ENCODE peak calls at places on chromosomes 2 and 18, in five cellular contexts. One of them, this sample, is unnamed.

GRCh38 chr2:26735883-26736588 is 28.0 kb upstream of the SLC35F6 start:
- DNase-seq in activated naive CD8-positive, alpha-beta T cell treated with anti-CD3 and anti-CD28 coated beads, Interleukin-2, amount 10 ng/mL, durations not matched to agents 7 days and 5 days: no peak
- DNase-seq in hippocampal formation: no peak
- DNase-seq in stimulated activated CD8-positive, alpha-beta memory T cell treated with anti-CD3 and anti-CD28 coated beads, Interleukin-15, amount 100 ng/mL, for 1 hour: no peak
- DNase-seq in activated T-cell treated with anti-CD3 and anti-CD28 coated beads, Interleukin-2, amount 50 U/mL, for 4 hours: no peak
- DNase-seq in this sample: no peak

GRCh38 chr2:73984922-73985317 is 210 bp downstream of the TET3 start:
- DNase-seq in activated naive CD8-positive, alpha-beta T cell treated with anti-CD3 and anti-CD28 coated beads, Interleukin-2, amount 10 ng/mL, durations not matched to agents 7 days and 5 days: peak
- DNase-seq in hippocampal formation: no peak
- DNase-seq in stimulated activated CD8-positive, alpha-beta memory T cell treated with anti-CD3 and anti-CD28 coated beads, Interleukin-15, amount 100 ng/mL, for 1 hour: peak
- DNase-seq in activated T-cell treated with anti-CD3 and anti-CD28 coated beads, Interleukin-2, amount 50 U/mL, for 4 hours: peak
- DNase-seq in this sample: no peak

GRCh38 chr2:241620419-241620769 is 16.6 kb downstream of the THAP4 start:
- DNase-seq in activated naive CD8-positive, alpha-beta T cell treated with anti-CD3 and anti-CD28 coated beads, Interleukin-2, amount 10 ng/mL, durations not matched to agents 7 days and 5 days: no peak
- DNase-seq in hippocampal formation: no peak
- DNase-seq in stimulated activated CD8-positive, alpha-beta memory T cell treated with anti-CD3 and anti-CD28 coated beads, Interleukin-15, amount 100 ng/mL, for 1 hour: no peak
- DNase-seq in activated T-cell treated with anti-CD3 and anti-CD28 coated beads, Interleukin-2, amount 50 U/mL, for 4 hours: no peak
- DNase-seq in this sample: peak

GRCh38 chr2:75155115-75155514 is 44.2 kb downstream of the TACR1 start:
- DNase-seq in activated naive CD8-positive, alpha-beta T cell treated with anti-CD3 and anti-CD28 coated beads, Interleukin-2, amount 10 ng/mL, durations not matched to agents 7 days and 5 days: no peak
- DNase-seq in hippocampal formation: no peak
- DNase-seq in stimulated activated CD8-positive, alpha-beta memory T cell treated with anti-CD3 and anti-CD28 coated beads, Interleukin-15, amount 100 ng/mL, for 1 hour: no peak
- DNase-seq in activated T-cell treated with anti-CD3 and anti-CD28 coated beads, Interleukin-2, amount 50 U/mL, for 4 hours: no peak
- DNase-seq in this sample: peak

GRCh38 chr2:100056478-100056877 is 85.9 kb downstream of the AFF3 start:
- DNase-seq in activated naive CD8-positive, alpha-beta T cell treated with anti-CD3 and anti-CD28 coated beads, Interleukin-2, amount 10 ng/mL, durations not matched to agents 7 days and 5 days: no peak
- DNase-seq in hippocampal formation: no peak
- DNase-seq in stimulated activated CD8-positive, alpha-beta memory T cell treated with anti-CD3 and anti-CD28 coated beads, Interleukin-15, amount 100 ng/mL, for 1 hour: no peak
- DNase-seq in activated T-cell treated with anti-CD3 and anti-CD28 coated beads, Interleukin-2, amount 50 U/mL, for 4 hours: no peak
- DNase-seq in this sample: no peak

GRCh38 chr2:69716555-69717120 is 25.3 kb upstream of the ANXA4 start:
- DNase-seq in activated naive CD8-positive, alpha-beta T cell treated with anti-CD3 and anti-CD28 coated beads, Interleukin-2, amount 10 ng/mL, durations not matched to agents 7 days and 5 days: no peak
- DNase-seq in hippocampal formation: no peak
- DNase-seq in stimulated activated CD8-positive, alpha-beta memory T cell treated with anti-CD3 and anti-CD28 coated beads, Interleukin-15, amount 100 ng/mL, for 1 hour: no peak
- DNase-seq in activated T-cell treated with anti-CD3 and anti-CD28 coated beads, Interleukin-2, amount 50 U/mL, for 4 hours: no peak
- DNase-seq in this sample: peak

GRCh38 chr18:22703883-22704626 is 229.1 kb upstream of the RBBP8 start:
- DNase-seq in activated naive CD8-positive, alpha-beta T cell treated with anti-CD3 and anti-CD28 coated beads, Interleukin-2, amount 10 ng/mL, durations not matched to agents 7 days and 5 days: no peak
- DNase-seq in hippocampal formation: peak
- DNase-seq in stimulated activated CD8-positive, alpha-beta memory T cell treated with anti-CD3 and anti-CD28 coated beads, Interleukin-15, amount 100 ng/mL, for 1 hour: no peak
- DNase-seq in activated T-cell treated with anti-CD3 and anti-CD28 coated beads, Interleukin-2, amount 50 U/mL, for 4 hours: no peak
- DNase-seq in this sample: peak

GRCh38 chr2:46800218-46800617 is 115.4 kb downstream of the MCFD2 start:
- DNase-seq in activated naive CD8-positive, alpha-beta T cell treated with anti-CD3 and anti-CD28 coated beads, Interleukin-2, amount 10 ng/mL, durations not matched to agents 7 days and 5 days: no peak
- DNase-seq in hippocampal formation: no peak
- DNase-seq in stimulated activated CD8-positive, alpha-beta memory T cell treated with anti-CD3 and anti-CD28 coated beads, Interleukin-15, amount 100 ng/mL, for 1 hour: no peak
- DNase-seq in activated T-cell treated with anti-CD3 and anti-CD28 coated beads, Interleukin-2, amount 50 U/mL, for 4 hours: no peak
- DNase-seq in this sample: peak

GRCh38 chr2:187078297-187078696 is 229.3 kb upstream of the ZSWIM2 start:
- DNase-seq in activated naive CD8-positive, alpha-beta T cell treated with anti-CD3 and anti-CD28 coated beads, Interleukin-2, amount 10 ng/mL, durations not matched to agents 7 days and 5 days: no peak
- DNase-seq in hippocampal formation: no peak
- DNase-seq in stimulated activated CD8-positive, alpha-beta memory T cell treated with anti-CD3 and anti-CD28 coated beads, Interleukin-15, amount 100 ng/mL, for 1 hour: no peak
- DNase-seq in activated T-cell treated with anti-CD3 and anti-CD28 coated beads, Interleukin-2, amount 50 U/mL, for 4 hours: no peak
- DNase-seq in this sample: peak

GRCh38 chr2:70104231-70105111 is 17.2 kb downstream of the PCBP1 start:
- DNase-seq in activated naive CD8-positive, alpha-beta T cell treated with anti-CD3 and anti-CD28 coated beads, Interleukin-2, amount 10 ng/mL, durations not matched to agents 7 days and 5 days: no peak
- DNase-seq in hippocampal formation: peak
- DNase-seq in stimulated activated CD8-positive, alpha-beta memory T cell treated with anti-CD3 and anti-CD28 coated beads, Interleukin-15, amount 100 ng/mL, for 1 hour: no peak
- DNase-seq in activated T-cell treated with anti-CD3 and anti-CD28 coated beads, Interleukin-2, amount 50 U/mL, for 4 hours: no peak
- DNase-seq in this sample: peak

GRCh38 chr2:191894681-191895147 is 47.8 kb upstream of the CAVIN2 start:
- DNase-seq in activated naive CD8-positive, alpha-beta T cell treated with anti-CD3 and anti-CD28 coated beads, Interleukin-2, amount 10 ng/mL, durations not matched to agents 7 days and 5 days: no peak
- DNase-seq in hippocampal formation: no peak
- DNase-seq in stimulated activated CD8-positive, alpha-beta memory T cell treated with anti-CD3 and anti-CD28 coated beads, Interleukin-15, amount 100 ng/mL, for 1 hour: no peak
- DNase-seq in activated T-cell treated with anti-CD3 and anti-CD28 coated beads, Interleukin-2, amount 50 U/mL, for 4 hours: no peak
- DNase-seq in this sample: peak

GRCh38 chr2:31270136-31270535 is 36.2 kb downstream of the EHD3 start:
- DNase-seq in activated naive CD8-positive, alpha-beta T cell treated with anti-CD3 and anti-CD28 coated beads, Interleukin-2, amount 10 ng/mL, durations not matched to agents 7 days and 5 days: no peak
- DNase-seq in hippocampal formation: no peak
- DNase-seq in stimulated activated CD8-positive, alpha-beta memory T cell treated with anti-CD3 and anti-CD28 coated beads, Interleukin-15, amount 100 ng/mL, for 1 hour: no peak
- DNase-seq in activated T-cell treated with anti-CD3 and anti-CD28 coated beads, Interleukin-2, amount 50 U/mL, for 4 hours: no peak
- DNase-seq in this sample: peak

GRCh38 chr2:133344864-133345263 is 223.4 kb downstream of the NCKAP5 start:
- DNase-seq in activated naive CD8-positive, alpha-beta T cell treated with anti-CD3 and anti-CD28 coated beads, Interleukin-2, amount 10 ng/mL, durations not matched to agents 7 days and 5 days: no peak
- DNase-seq in hippocampal formation: no peak
- DNase-seq in stimulated activated CD8-positive, alpha-beta memory T cell treated with anti-CD3 and anti-CD28 coated beads, Interleukin-15, amount 100 ng/mL, for 1 hour: no peak
- DNase-seq in activated T-cell treated with anti-CD3 and anti-CD28 coated beads, Interleukin-2, amount 50 U/mL, for 4 hours: no peak
- DNase-seq in this sample: no peak

GRCh38 chr2:240292622-240293021 is 142.8 kb upstream of the GPC1 start:
- DNase-seq in activated naive CD8-positive, alpha-beta T cell treated with anti-CD3 and anti-CD28 coated beads, Interleukin-2, amount 10 ng/mL, durations not matched to agents 7 days and 5 days: no peak
- DNase-seq in hippocampal formation: no peak
- DNase-seq in stimulated activated CD8-positive, alpha-beta memory T cell treated with anti-CD3 and anti-CD28 coated beads, Interleukin-15, amount 100 ng/mL, for 1 hour: no peak
- DNase-seq in activated T-cell treated with anti-CD3 and anti-CD28 coated beads, Interleukin-2, amount 50 U/mL, for 4 hours: no peak
- DNase-seq in this sample: no peak

GRCh38 chr18:36428431-36429029 is 131.0 kb downstream of the FHOD3 start:
- DNase-seq in activated naive CD8-positive, alpha-beta T cell treated with anti-CD3 and anti-CD28 coated beads, Interleukin-2, amount 10 ng/mL, durations not matched to agents 7 days and 5 days: no peak
- DNase-seq in hippocampal formation: no peak
- DNase-seq in stimulated activated CD8-positive, alpha-beta memory T cell treated with anti-CD3 and anti-CD28 coated beads, Interleukin-15, amount 100 ng/mL, for 1 hour: no peak
- DNase-seq in activated T-cell treated with anti-CD3 and anti-CD28 coated beads, Interleukin-2, amount 50 U/mL, for 4 hours: no peak
- DNase-seq in this sample: no peak